ENCODE peak calls at places on chromosomes 11 and 22, in six cellular contexts. Z, C, N, U, E and G are unnamed samples.

GRCh38 chr11:94834931-94835330 is 66.8 kb downstream of the AMOTL1 start:
- DNase-seq in Z (no peak), C (no peak), N (no peak), U (no peak), E (no peak), G (no peak)

GRCh38 chr11:19712281-19713220 is at the start of gene NAV2:
- DNase-seq in Z (peak), C (peak), N (peak), U (peak), E (peak), G (peak)

GRCh38 chr11:86644291-86644690 is 28.1 kb downstream of the ME3 start:
- DNase-seq in Z (no peak), C (no peak), N (no peak), U (no peak), E (no peak), G (no peak)

GRCh38 chr11:105641433-105641832 is 31.6 kb downstream of the GRIA4 start:
- DNase-seq in Z (no peak), C (no peak), N (no peak), U (no peak), E (no peak), G (no peak)

GRCh38 chr22:31738566-31738965 is 11.4 kb downstream of the PRR14L start:
- DNase-seq in Z (no peak), C (no peak), N (no peak), U (no peak), E (no peak), G (no peak)

GRCh38 chr22:38762607-38763006 is 6.8 kb upstream of the SUN2 start:
- DNase-seq in Z (no peak), C (no peak), N (no peak), U (no peak), E (no peak), G (no peak)

GRCh38 chr11:289706-290620 is 1.0 kb downstream of the PGGHG start:
- DNase-seq in Z (no peak), C (no peak), N (no peak), U (peak), E (no peak), G (no peak)

GRCh38 chr11:57798905-57799559 is 37.4 kb downstream of the CTNND1 start:
- DNase-seq in Z (peak), C (no peak), N (no peak), U (no peak), E (no peak), G (peak)

GRCh38 chr11:65555693-65556231 is 2.4 kb downstream of the LTBP3 start:
- DNase-seq in Z (no peak), C (no peak), N (no peak), U (peak), E (peak), G (no peak)

GRCh38 chr11:61890536-61891330 is 612 bp downstream of the FADS3 start:
- DNase-seq in Z (peak), C (peak), N (peak), U (peak), E (peak), G (peak)

GRCh38 chr11:1455032-1455762 is 31.4 kb downstream of the MOB2 start:
- DNase-seq in Z (no peak), C (no peak), N (no peak), U (no peak), E (no peak), G (no peak)

GRCh38 chr11:33775832-33776231 is 1.5 kb upstream of the FBXO3 start:
- DNase-seq in Z (no peak), C (no peak), N (no peak), U (no peak), E (no peak), G (no peak)

GRCh38 chr11:36035454-36035853 is 91.6 kb downstream of the LDLRAD3 start:
- DNase-seq in Z (no peak), C (no peak), N (no peak), U (no peak), E (no peak), G (no peak)

GRCh38 chr11:115503083-115503885 is 931 bp downstream of the CADM1 start:
- DNase-seq in Z (peak), C (no peak), N (peak), U (peak), E (peak), G (peak)